ENCODE peak calls at places on chromosomes 12 and 14, in six cellular contexts. P is HT-29; K is colonic mucosa; Q is thoracic aorta; C is stimulated activated CD4-positive, alpha-beta T cell treated with anti-CD3 and anti-CD28 coated beads, Interleukin-15, amount 100 ng/mL, for 1 hour; E is upper lobe of right lung. R is an unnamed sample.

GRCh38 chr12:561908-562593 is 101.2 kb downstream of the NINJ2 start:
- DNase-seq in P (no peak), K (no peak), Q (no peak), C (no peak), E (peak; percentile 87), R (peak; percentile 31)

GRCh38 chr12:92110083-92110640 is 35.5 kb downstream of the BTG1 start:
- DNase-seq in P (no peak), K (no peak), Q (no peak), C (no peak), E (no peak), R (no peak)

GRCh38 chr12:47736877-47737676 is 11.8 kb upstream of the ENDOU start:
- DNase-seq in P (no peak), K (peak; percentile 65), Q (peak; percentile 82), C (no peak), E (peak; percentile 93), R (no peak)

GRCh38 chr12:114743799-114744198 is 59.8 kb upstream of the TBX3 start:
- DNase-seq in P (no peak), K (no peak), Q (no peak), C (no peak), E (no peak), R (no peak)

GRCh38 chr12:104137902-104138746 is at the start of gene NFYB:
- DNase-seq in P (peak; percentile 95), K (peak; percentile 94), Q (peak; percentile 89), C (peak; percentile 85), E (peak; percentile 96), R (peak; percentile 99)

GRCh38 chr12:3278681-3279414 is 201.7 kb downstream of the TSPAN9 start:
- DNase-seq in P (no peak), K (no peak), Q (no peak), C (no peak), E (no peak), R (no peak)

GRCh38 chr12:2397356-2398045 is 344.7 kb downstream of the CACNA1C start:
- DNase-seq in P (no peak), K (no peak), Q (no peak), C (no peak), E (no peak), R (no peak)

GRCh38 chr12:50786498-50787231 is 22.8 kb downstream of the ATF1 start:
- DNase-seq in P (peak; percentile 83), K (no peak), Q (no peak), C (no peak), E (no peak), R (no peak)

GRCh38 chr14:63770187-63770807 is 42.4 kb upstream of the SGPP1 start:
- DNase-seq in P (peak; percentile 59), K (peak; percentile 55), Q (no peak), C (no peak), E (no peak), R (peak; percentile 54)

GRCh38 chr12:9509464-9510166 is 98.1 kb downstream of the KLRB1 start:
- DNase-seq in P (peak; percentile 3), K (no peak), Q (no peak), C (no peak), E (no peak), R (no peak)

GRCh38 chr14:74237441-74237840 is 1.8 kb upstream of the VSX2 start:
- DNase-seq in P (no peak), K (no peak), Q (no peak), C (no peak), E (no peak), R (no peak)

GRCh38 chr12:96255077-96255476 is 60.9 kb downstream of the ELK3 start:
- DNase-seq in P (no peak), K (no peak), Q (no peak), C (no peak), E (no peak), R (peak; percentile 100)

GRCh38 chr14:103607822-103608221 is 21.2 kb upstream of the KLC1 start:
- DNase-seq in P (no peak), K (no peak), Q (no peak), C (no peak), E (no peak), R (no peak)

GRCh38 chr14:42323426-42323825 is 716.8 kb downstream of the LRFN5 start:
- DNase-seq in P (no peak), K (no peak), Q (no peak), C (no peak), E (no peak), R (no peak)

R was measured in dermis microvascular lymphatic vessel endothelial cell.